ENCODE peak calls at places on chromosomes 3 and 15, in ten cellular contexts. One of them, this sample, is unnamed.

GRCh38 chr15:51620647-51621046 is 1.9 kb downstream of the DMXL2 start:
- DNase-seq in Peyer's patch: no peak
- DNase-seq in PC-9: no peak
- DNase-seq in HEK293T: no peak
- DNase-seq in activated naive CD4-positive, alpha-beta T cell treated with anti-CD3 and anti-CD28 coated beads, Interleukin-2, amount 50 U/mL, for 16 hours: no peak
- DNase-seq in upper lobe of right lung: no peak
- DNase-seq in CD4-positive, alpha-beta memory T cell: no peak
- DNase-seq in T-helper 1 cell: no peak
- DNase-seq in central memory CD8-positive, alpha-beta T cell: no peak
- DNase-seq in NCI-H2029: no peak
- DNase-seq in this sample: no peak

GRCh38 chr3:128491071-128491899 is 1.7 kb downstream of the GATA2 start:
- DNase-seq in PC-9: no peak
- DNase-seq in central memory CD8-positive, alpha-beta T cell: no peak
- DNase-seq in CD4-positive, alpha-beta memory T cell: no peak
- DNase-seq in activated naive CD4-positive, alpha-beta T cell treated with anti-CD3 and anti-CD28 coated beads, Interleukin-2, amount 50 U/mL, for 16 hours: no peak
- DNase-seq in NCI-H2029: no peak
- DNase-seq in upper lobe of right lung: peak
- DNase-seq in T-helper 1 cell: no peak
- DNase-seq in HEK293T: no peak
- DNase-seq in Peyer's patch: no peak
- DNase-seq in this sample: no peak

GRCh38 chr3:187678869-187679268 is 8.7 kb upstream of the SST start:
- DNase-seq in PC-9: peak
- DNase-seq in activated naive CD4-positive, alpha-beta T cell treated with anti-CD3 and anti-CD28 coated beads, Interleukin-2, amount 50 U/mL, for 16 hours: peak
- DNase-seq in HEK293T: peak
- DNase-seq in central memory CD8-positive, alpha-beta T cell: no peak
- DNase-seq in upper lobe of right lung: no peak
- DNase-seq in CD4-positive, alpha-beta memory T cell: peak
- DNase-seq in NCI-H2029: peak
- DNase-seq in T-helper 1 cell: no peak
- DNase-seq in Peyer's patch: no peak
- DNase-seq in this sample: no peak

GRCh38 chr15:101156509-101157159 is 95.2 kb downstream of the CHSY1 start:
- DNase-seq in activated naive CD4-positive, alpha-beta T cell treated with anti-CD3 and anti-CD28 coated beads, Interleukin-2, amount 50 U/mL, for 16 hours: no peak
- DNase-seq in T-helper 1 cell: no peak
- DNase-seq in central memory CD8-positive, alpha-beta T cell: no peak
- DNase-seq in upper lobe of right lung: no peak
- DNase-seq in PC-9: no peak
- DNase-seq in Peyer's patch: peak
- DNase-seq in CD4-positive, alpha-beta memory T cell: no peak
- DNase-seq in HEK293T: no peak
- DNase-seq in NCI-H2029: no peak
- DNase-seq in this sample: peak

GRCh38 chr3:114404590-114404989 is 110.8 kb downstream of the TIGIT start:
- DNase-seq in Peyer's patch: no peak
- DNase-seq in activated naive CD4-positive, alpha-beta T cell treated with anti-CD3 and anti-CD28 coated beads, Interleukin-2, amount 50 U/mL, for 16 hours: no peak
- DNase-seq in central memory CD8-positive, alpha-beta T cell: no peak
- DNase-seq in upper lobe of right lung: no peak
- DNase-seq in PC-9: no peak
- DNase-seq in NCI-H2029: no peak
- DNase-seq in CD4-positive, alpha-beta memory T cell: no peak
- DNase-seq in HEK293T: no peak
- DNase-seq in T-helper 1 cell: no peak
- DNase-seq in this sample: no peak

GRCh38 chr3:121073011-121073410 is 165.0 kb downstream of the STXBP5L start:
- DNase-seq in PC-9: no peak
- DNase-seq in central memory CD8-positive, alpha-beta T cell: no peak
- DNase-seq in HEK293T: no peak
- DNase-seq in activated naive CD4-positive, alpha-beta T cell treated with anti-CD3 and anti-CD28 coated beads, Interleukin-2, amount 50 U/mL, for 16 hours: no peak
- DNase-seq in Peyer's patch: no peak
- DNase-seq in NCI-H2029: no peak
- DNase-seq in upper lobe of right lung: no peak
- DNase-seq in CD4-positive, alpha-beta memory T cell: no peak
- DNase-seq in T-helper 1 cell: no peak
- DNase-seq in this sample: no peak

GRCh38 chr15:75828429-75828828 is 14.8 kb upstream of the UBE2Q2 start:
- DNase-seq in upper lobe of right lung: no peak
- DNase-seq in HEK293T: no peak
- DNase-seq in central memory CD8-positive, alpha-beta T cell: no peak
- DNase-seq in Peyer's patch: no peak
- DNase-seq in NCI-H2029: no peak
- DNase-seq in T-helper 1 cell: no peak
- DNase-seq in PC-9: no peak
- DNase-seq in CD4-positive, alpha-beta memory T cell: no peak
- DNase-seq in activated naive CD4-positive, alpha-beta T cell treated with anti-CD3 and anti-CD28 coated beads, Interleukin-2, amount 50 U/mL, for 16 hours: no peak
- DNase-seq in this sample: no peak

GRCh38 chr3:143627336-143627735 is 220.9 kb downstream of the SLC9A9 start:
- DNase-seq in T-helper 1 cell: peak
- DNase-seq in HEK293T: no peak
- DNase-seq in activated naive CD4-positive, alpha-beta T cell treated with anti-CD3 and anti-CD28 coated beads, Interleukin-2, amount 50 U/mL, for 16 hours: no peak
- DNase-seq in PC-9: no peak
- DNase-seq in Peyer's patch: no peak
- DNase-seq in central memory CD8-positive, alpha-beta T cell: no peak
- DNase-seq in NCI-H2029: no peak
- DNase-seq in upper lobe of right lung: no peak
- DNase-seq in CD4-positive, alpha-beta memory T cell: no peak
- DNase-seq in this sample: no peak

GRCh38 chr15:95274038-95274437 is 1042.7 kb downstream of the MCTP2 start:
- DNase-seq in PC-9: no peak
- DNase-seq in activated naive CD4-positive, alpha-beta T cell treated with anti-CD3 and anti-CD28 coated beads, Interleukin-2, amount 50 U/mL, for 16 hours: no peak
- DNase-seq in HEK293T: no peak
- DNase-seq in NCI-H2029: no peak
- DNase-seq in central memory CD8-positive, alpha-beta T cell: no peak
- DNase-seq in CD4-positive, alpha-beta memory T cell: no peak
- DNase-seq in upper lobe of right lung: no peak
- DNase-seq in T-helper 1 cell: no peak
- DNase-seq in Peyer's patch: no peak
- DNase-seq in this sample: no peak

GRCh38 chr3:50202353-50203112 is 2.5 kb upstream of the SLC38A3 start:
- DNase-seq in activated naive CD4-positive, alpha-beta T cell treated with anti-CD3 and anti-CD28 coated beads, Interleukin-2, amount 50 U/mL, for 16 hours: no peak
- DNase-seq in HEK293T: no peak
- DNase-seq in upper lobe of right lung: no peak
- DNase-seq in CD4-positive, alpha-beta memory T cell: no peak
- DNase-seq in PC-9: no peak
- DNase-seq in central memory CD8-positive, alpha-beta T cell: no peak
- DNase-seq in Peyer's patch: no peak
- DNase-seq in T-helper 1 cell: no peak
- DNase-seq in NCI-H2029: no peak
- DNase-seq in this sample: no peak

GRCh38 chr3:123066896-123067688 is at the start of gene PDIA5:
- DNase-seq in CD4-positive, alpha-beta memory T cell: peak
- DNase-seq in HEK293T: peak
- DNase-seq in activated naive CD4-positive, alpha-beta T cell treated with anti-CD3 and anti-CD28 coated beads, Interleukin-2, amount 50 U/mL, for 16 hours: peak
- DNase-seq in central memory CD8-positive, alpha-beta T cell: no peak
- DNase-seq in NCI-H2029: peak
- DNase-seq in Peyer's patch: peak
- DNase-seq in T-helper 1 cell: peak
- DNase-seq in upper lobe of right lung: peak
- DNase-seq in PC-9: peak
- DNase-seq in this sample: peak

GRCh38 chr3:99286266-99286845 is 352.0 kb upstream of the COL8A1 start:
- DNase-seq in PC-9: no peak
- DNase-seq in HEK293T: no peak
- DNase-seq in activated naive CD4-positive, alpha-beta T cell treated with anti-CD3 and anti-CD28 coated beads, Interleukin-2, amount 50 U/mL, for 16 hours: no peak
- DNase-seq in T-helper 1 cell: no peak
- DNase-seq in central memory CD8-positive, alpha-beta T cell: no peak
- DNase-seq in Peyer's patch: no peak
- DNase-seq in NCI-H2029: no peak
- DNase-seq in upper lobe of right lung: no peak
- DNase-seq in CD4-positive, alpha-beta memory T cell: no peak
- DNase-seq in this sample: no peak